ENCODE peak calls at places on chromosome 10, in five cellular contexts. F is glutamatergic neuron; Y is GF-D8; N is activated T-cell treated with anti-CD3 and anti-CD28 coated beads, Interleukin-2, amount 50 U/mL, for 72 hours; H is neural progenitor cell. V is an unnamed sample.

GRCh38 chr10:87685832-87686589 is 26.3 kb downstream of the PAPSS2 start:
- DNase-seq in F (no peak), Y (no peak), N (no peak), H (no peak), V (no peak)

GRCh38 chr10:129962092-129962494 is 2.0 kb downstream of the EBF3 start:
- DNase-seq in F (no peak), Y (peak), N (no peak), H (peak), V (no peak)

GRCh38 chr10:50605280-50606270 is 18.2 kb downstream of the SGMS1 start:
- DNase-seq in F (no peak), Y (peak), N (no peak), H (no peak), V (no peak)

GRCh38 chr10:30185916-30186315 is 126.5 kb upstream of the JCAD start:
- DNase-seq in F (no peak), Y (no peak), N (no peak), H (no peak), V (no peak)

GRCh38 chr10:101843032-101843991 is at the start of gene KCNIP2:
- DNase-seq in F (peak), Y (no peak), N (peak), H (peak), V (peak)

GRCh38 chr10:103592186-103593021 is 98.9 kb downstream of the NEURL1 start:
- DNase-seq in F (peak), Y (no peak), N (peak), H (peak), V (peak)

GRCh38 chr10:113230018-113230610 is 280.1 kb downstream of the TCF7L2 start:
- DNase-seq in F (no peak), Y (no peak), N (no peak), H (no peak), V (no peak)

GRCh38 chr10:63396123-63396719 is 69.6 kb downstream of the JMJD1C start:
- DNase-seq in F (no peak), Y (no peak), N (no peak), H (no peak), V (no peak)

GRCh38 chr10:52566471-52567246 is 205.9 kb downstream of the MBL2 start:
- DNase-seq in F (no peak), Y (no peak), N (no peak), H (peak), V (no peak)

GRCh38 chr10:17009228-17009700 is 120.3 kb downstream of the CUBN start:
- DNase-seq in F (no peak), Y (no peak), N (no peak), H (no peak), V (no peak)

GRCh38 chr10:15224948-15225347 is 56.5 kb upstream of the NMT2 start:
- DNase-seq in F (no peak), Y (peak), N (no peak), H (no peak), V (no peak)

GRCh38 chr10:96842896-96843723 is 11.0 kb downstream of the LCOR start:
- DNase-seq in F (no peak), Y (no peak), N (no peak), H (no peak), V (no peak)

GRCh38 chr10:125106586-125106985 is 53.8 kb downstream of the CTBP2 start:
- DNase-seq in F (no peak), Y (no peak), N (no peak), H (no peak), V (no peak)

GRCh38 chr10:70312972-70313371 is 29.2 kb upstream of the NPFFR1 start:
- DNase-seq in F (no peak), Y (no peak), N (no peak), H (no peak), V (no peak)

GRCh38 chr10:59891919-59892318 is 14.4 kb downstream of the CCDC6 start:
- DNase-seq in F (no peak), Y (no peak), N (no peak), H (no peak), V (no peak)

GRCh38 chr10:74244097-74244685 is 93.2 kb downstream of the ADK start:
- DNase-seq in F (no peak), Y (no peak), N (peak), H (peak), V (peak)

GRCh38 chr10:102410427-102411073 is 8.0 kb downstream of the PSD start:
- DNase-seq in F (peak), Y (no peak), N (peak), H (peak), V (peak)

GRCh38 chr10:6990891-6991290 is 410.8 kb upstream of the PRKCQ start:
- DNase-seq in F (no peak), Y (peak), N (no peak), H (no peak), V (no peak)

GRCh38 chr10:73837072-73837471 is 25.7 kb upstream of the NDST2 start:
- DNase-seq in F (no peak), Y (no peak), N (no peak), H (no peak), V (no peak)

GRCh38 chr10:88800152-88801125 is 2.1 kb upstream of the LIPM start:
- DNase-seq in F (no peak), Y (no peak), N (peak), H (no peak), V (no peak)

GRCh38 chr10:86613905-86614304 is 40.4 kb upstream of the OPN4 start:
- DNase-seq in F (no peak), Y (no peak), N (no peak), H (no peak), V (no peak)

GRCh38 chr10:122525788-122526187 is 34.8 kb upstream of the DMBT1 start:
- DNase-seq in F (no peak), Y (no peak), N (no peak), H (no peak), V (no peak)

GRCh38 chr10:65341323-65341922 is 1584.4 kb upstream of the LRRTM3 start:
- DNase-seq in F (no peak), Y (no peak), N (no peak), H (no peak), V (no peak)

GRCh38 chr10:101612872-101613271 is 24.8 kb downstream of the DPCD start:
- DNase-seq in F (no peak), Y (no peak), N (no peak), H (peak), V (no peak)

GRCh38 chr10:93973748-93974445 is 19.8 kb upstream of the PLCE1 start:
- DNase-seq in F (no peak), Y (no peak), N (no peak), H (no peak), V (no peak)

GRCh38 chr10:9010093-9010492 is 955.6 kb downstream of the GATA3 start:
- DNase-seq in F (no peak), Y (no peak), N (peak), H (no peak), V (no peak)

GRCh38 chr10:97474918-97475317 is 23.3 kb downstream of the MMS19 start:
- DNase-seq in F (no peak), Y (no peak), N (no peak), H (no peak), V (no peak)

GRCh38 chr10:37619336-37619735 is 238.1 kb downstream of the ZNF248 start:
- DNase-seq in F (no peak), Y (no peak), N (no peak), H (no peak), V (no peak)

GRCh38 chr10:28942012-28942411 is 264.7 kb downstream of the BAMBI start:
- DNase-seq in F (no peak), Y (no peak), N (no peak), H (no peak), V (no peak)

GRCh38 chr10:91626936-91627335 is 5.9 kb downstream of the PPP1R3C start:
- DNase-seq in F (no peak), Y (no peak), N (no peak), H (no peak), V (no peak)

GRCh38 chr10:29160110-29160669 is 128.7 kb upstream of the LYZL1 start:
- DNase-seq in F (no peak), Y (no peak), N (no peak), H (no peak), V (no peak)

GRCh38 chr10:108244443-108245228 is 1080.1 kb upstream of the SORCS1 start:
- DNase-seq in F (no peak), Y (no peak), N (no peak), H (no peak), V (no peak)

GRCh38 chr10:102241444-102242117 is at the start of gene PITX3:
- DNase-seq in F (peak), Y (peak), N (peak), H (peak), V (peak)

GRCh38 chr10:61860964-61861758 is 40.3 kb upstream of the ARID5B start:
- DNase-seq in F (no peak), Y (no peak), N (no peak), H (no peak), V (no peak)